ENCODE peak calls at places on chromosomes 12 and 14, in five cellular contexts. I is left lung, T is bronchial epithelial cell, J is thoracic aorta, Y is nephron progenitor cell. G is an unnamed sample.

GRCh38 chr12:18754118-18754707 is 16.3 kb downstream of the CAPZA3 start:
- DNase-seq in I (no peak), T (no peak), J (no peak), Y (no peak), G (no peak)

GRCh38 chr12:118098456-118098855 is 5.4 kb downstream of the VSIG10 start:
- DNase-seq in I (no peak), T (no peak), J (no peak), Y (no peak), G (no peak)

GRCh38 chr12:124321556-124322270 is 26.8 kb downstream of the RFLNA start:
- DNase-seq in I (no peak), T (peak), J (no peak), Y (no peak), G (no peak)

GRCh38 chr12:60201891-60202290 is 606.1 kb downstream of the SLC16A7 start:
- DNase-seq in I (no peak), T (no peak), J (no peak), Y (no peak), G (no peak)

GRCh38 chr12:1542599-1542998 is 51.8 kb downstream of the FBXL14 start:
- DNase-seq in I (no peak), T (no peak), J (no peak), Y (no peak), G (no peak)

GRCh38 chr12:124823272-124823970 is 40.2 kb downstream of the SCARB1 start:
- DNase-seq in I (no peak), T (no peak), J (no peak), Y (no peak), G (no peak)

GRCh38 chr12:124837958-124838803 is 25.5 kb downstream of the SCARB1 start:
- DNase-seq in I (peak), T (peak), J (peak), Y (no peak), G (peak)

GRCh38 chr14:49879683-49880204 is 13.1 kb upstream of the ARF6 start:
- DNase-seq in I (no peak), T (peak), J (no peak), Y (peak), G (no peak)

GRCh38 chr12:105741786-105742566 is 396.8 kb downstream of the NUAK1 start:
- DNase-seq in I (no peak), T (peak), J (peak), Y (no peak), G (no peak)

G was measured in tibial nerve.